ENCODE peak calls at places on chromosomes 11 and 22, in six cellular contexts. E is A549; B is activated CD4-positive, alpha-beta T cell treated with anti-CD3 and anti-CD28 coated beads for 36 hours; S is pancreas; Q is mucosa of descending colon; R is left colon. U is an unnamed sample.

GRCh38 chr22:27489265-27489675 is 312.3 kb downstream of the MN1 start:
- ATAC-seq in R (peak), B (no peak), S (peak), E (peak), Q (peak), U (no peak)

GRCh38 chr11:16772141-16772512 is 33.7 kb downstream of the C11orf58 start:
- ATAC-seq in R (no peak), Q (no peak), B (no peak), E (no peak), S (no peak), U (no peak)

GRCh38 chr11:14393889-14394288 is 34.9 kb upstream of the RRAS2 start:
- ATAC-seq in S (no peak), R (no peak), Q (no peak), E (no peak), B (no peak), U (no peak)

GRCh38 chr11:21364866-21365624 is 695.7 kb downstream of the NELL1 start:
- ATAC-seq in Q (no peak), R (no peak), B (no peak), S (no peak), E (no peak), U (no peak)

GRCh38 chr11:92340839-92341238 is 116.2 kb downstream of the FAT3 start:
- ATAC-seq in Q (no peak), R (no peak), B (no peak), E (no peak), S (no peak), U (no peak)

GRCh38 chr11:73085189-73085875 is 56.8 kb downstream of the FCHSD2 start:
- ATAC-seq in S (peak), E (no peak), R (no peak), Q (no peak), B (no peak), U (no peak)

GRCh38 chr11:19660076-19660475 is 52.6 kb upstream of the NAV2 start:
- ATAC-seq in S (peak), E (peak), Q (peak), B (peak), R (peak), U (peak)

GRCh38 chr22:36328635-36329216 is 59.0 kb downstream of the MYH9 start:
- ATAC-seq in R (peak), Q (peak), E (peak), B (peak), S (peak), U (peak)

GRCh38 chr11:65539401-65540289 is 14.8 kb downstream of the SCYL1 start:
- ATAC-seq in B (peak), S (peak), Q (peak), E (peak), R (peak), U (peak)

GRCh38 chr22:20438066-20438677 is 547 bp upstream of the SCARF2 start:
- ATAC-seq in S (peak), Q (peak), R (no peak), B (no peak), E (no peak), U (no peak)

GRCh38 chr11:60345489-60345888 is 18.4 kb downstream of the MS4A6E start:
- ATAC-seq in E (no peak), B (no peak), R (no peak), Q (peak), S (no peak), U (no peak)

GRCh38 chr11:131985769-131986393 is 615.5 kb downstream of the NTM start:
- ATAC-seq in S (no peak), E (no peak), R (no peak), Q (no peak), B (no peak), U (no peak)

GRCh38 chr11:330694-331314 is 10.1 kb upstream of the IFITM3 start:
- ATAC-seq in S (no peak), E (no peak), R (no peak), Q (peak), B (no peak), U (no peak)

GRCh38 chr11:124863137-124863825 is 2.0 kb upstream of the ROBO3 start:
- ATAC-seq in R (peak), S (peak), E (peak), Q (peak), B (no peak), U (no peak)

GRCh38 chr11:120259241-120259640 is 19.3 kb downstream of the POU2F3 start:
- ATAC-seq in S (no peak), R (no peak), B (no peak), E (no peak), Q (no peak), U (no peak)

GRCh38 chr22:24191381-24191841 is 10.1 kb downstream of the SUSD2 start:
- ATAC-seq in Q (no peak), B (no peak), S (no peak), R (no peak), E (no peak), U (peak)

GRCh38 chr22:29615705-29616104 is 12.3 kb downstream of the NF2 start:
- ATAC-seq in S (no peak), B (no peak), E (no peak), R (no peak), Q (no peak), U (no peak)

GRCh38 chr11:65870706-65871681 is 1.6 kb downstream of the EFEMP2 start:
- ATAC-seq in E (peak), B (no peak), Q (no peak), R (no peak), S (no peak), U (no peak)

GRCh38 chr22:48717883-48718817 is 1109.5 kb downstream of the BRD1 start:
- ATAC-seq in R (no peak), S (no peak), B (no peak), E (no peak), Q (no peak), U (no peak)

GRCh38 chr22:27892811-27893210 is 26.2 kb downstream of the PITPNB start:
- ATAC-seq in S (no peak), Q (no peak), B (no peak), E (no peak), R (no peak), U (no peak)

GRCh38 chr11:69702239-69702668 is 1.6 kb downstream of the FGF19 start:
- ATAC-seq in R (no peak), E (no peak), S (no peak), Q (no peak), B (no peak), U (no peak)

GRCh38 chr22:40973144-40973543 is 22.0 kb downstream of the RBX1 start:
- ATAC-seq in Q (no peak), R (peak), E (no peak), B (no peak), S (no peak), U (no peak)

GRCh38 chr11:64245797-64246623 is 733 bp downstream of the PPP1R14B start:
- ATAC-seq in Q (peak), R (peak), S (peak), B (peak), E (peak), U (peak)

GRCh38 chr22:47598864-47599263 is 836.4 kb downstream of the TBC1D22A start:
- ATAC-seq in B (no peak), S (no peak), E (no peak), Q (no peak), R (no peak), U (no peak)

GRCh38 chr11:14544611-14545010 is 24.4 kb upstream of the PSMA1 start:
- ATAC-seq in S (no peak), E (no peak), B (peak), Q (no peak), R (no peak), U (peak)

GRCh38 chr22:40202225-40202944 is 24.7 kb downstream of the TNRC6B start:
- ATAC-seq in Q (no peak), E (no peak), B (no peak), S (no peak), R (no peak), U (no peak)

GRCh38 chr22:50620861-50621490 is 7.0 kb downstream of the ARSA start:
- ATAC-seq in B (peak), S (no peak), Q (peak), E (peak), R (peak), U (peak)

GRCh38 chr22:17171016-17171312 is 11.9 kb upstream of the HDHD5 start:
- ATAC-seq in S (peak), Q (peak), E (no peak), R (peak), B (peak), U (peak)

GRCh38 chr11:65355776-65356393 is 1.3 kb downstream of the TIGD3 start:
- ATAC-seq in B (no peak), R (peak), E (no peak), S (no peak), Q (no peak), U (no peak)

U was measured in activated T-helper 17 cell treated with anti-CD3 and anti-CD28 coated beads, Interleukin-2, amount 50 U/mL, for 72 hours.